ENCODE peak calls at places on chromosomes 7 and 10, in eight cellular contexts. One of them, this sample, is unnamed.

GRCh38 chr7:55576753-55577152 is 4.5 kb upstream of the VOPP1 start:
- DNase-seq in prostate gland: no peak
- DNase-seq in heart right ventricle: no peak
- DNase-seq in esophagus squamous epithelium: no peak
- DNase-seq in fibroblast of lung: no peak
- DNase-seq in left ventricle myocardium inferior: no peak
- DNase-seq in neuronal stem cell: no peak
- DNase-seq in sigmoid colon: no peak
- DNase-seq in this sample: no peak

GRCh38 chr7:18212308-18212707 is 184.7 kb upstream of the PRPS1L1 start:
- DNase-seq in prostate gland: no peak
- DNase-seq in heart right ventricle: no peak
- DNase-seq in esophagus squamous epithelium: no peak
- DNase-seq in fibroblast of lung: peak; percentile 45
- DNase-seq in left ventricle myocardium inferior: no peak
- DNase-seq in neuronal stem cell: no peak
- DNase-seq in sigmoid colon: no peak
- DNase-seq in this sample: no peak

GRCh38 chr10:122086416-122087240 is 97.7 kb downstream of the TACC2 start:
- DNase-seq in prostate gland: no peak
- DNase-seq in heart right ventricle: no peak
- DNase-seq in esophagus squamous epithelium: no peak
- DNase-seq in fibroblast of lung: no peak
- DNase-seq in left ventricle myocardium inferior: no peak
- DNase-seq in neuronal stem cell: no peak
- DNase-seq in sigmoid colon: no peak
- DNase-seq in this sample: no peak

GRCh38 chr10:110447886-110448285 is 49.8 kb upstream of the DUSP5 start:
- DNase-seq in prostate gland: no peak
- DNase-seq in heart right ventricle: no peak
- DNase-seq in esophagus squamous epithelium: no peak
- DNase-seq in fibroblast of lung: no peak
- DNase-seq in left ventricle myocardium inferior: no peak
- DNase-seq in neuronal stem cell: no peak
- DNase-seq in sigmoid colon: peak; percentile 20
- DNase-seq in this sample: no peak

GRCh38 chr7:82975811-82976468 is 186.7 kb downstream of the PCLO start:
- DNase-seq in prostate gland: no peak
- DNase-seq in heart right ventricle: no peak
- DNase-seq in esophagus squamous epithelium: no peak
- DNase-seq in fibroblast of lung: no peak
- DNase-seq in left ventricle myocardium inferior: no peak
- DNase-seq in neuronal stem cell: no peak
- DNase-seq in sigmoid colon: no peak
- DNase-seq in this sample: no peak

GRCh38 chr10:15168296-15168780 is at the start of gene NMT2:
- DNase-seq in prostate gland: no peak
- DNase-seq in heart right ventricle: peak; percentile 84
- DNase-seq in esophagus squamous epithelium: peak; percentile 60
- DNase-seq in fibroblast of lung: peak; percentile 35
- DNase-seq in left ventricle myocardium inferior: peak; percentile 88
- DNase-seq in neuronal stem cell: peak; percentile 91
- DNase-seq in sigmoid colon: no peak
- DNase-seq in this sample: peak; percentile 39

GRCh38 chr7:84548366-84549085 is 353.9 kb upstream of the SEMA3A start:
- DNase-seq in prostate gland: no peak
- DNase-seq in heart right ventricle: no peak
- DNase-seq in esophagus squamous epithelium: no peak
- DNase-seq in fibroblast of lung: peak; percentile 61
- DNase-seq in left ventricle myocardium inferior: no peak
- DNase-seq in neuronal stem cell: peak; percentile 42
- DNase-seq in sigmoid colon: no peak
- DNase-seq in this sample: peak; percentile 25

GRCh38 chr10:132659206-132660091 is 121.9 kb downstream of the INPP5A start:
- DNase-seq in prostate gland: peak; percentile 42
- DNase-seq in heart right ventricle: peak; percentile 75
- DNase-seq in esophagus squamous epithelium: no peak
- DNase-seq in fibroblast of lung: no peak
- DNase-seq in left ventricle myocardium inferior: peak; percentile 80
- DNase-seq in neuronal stem cell: no peak
- DNase-seq in sigmoid colon: peak; percentile 86
- DNase-seq in this sample: no peak

GRCh38 chr10:46091080-46091833 is 45.2 kb upstream of the MSMB start:
- DNase-seq in prostate gland: no peak
- DNase-seq in heart right ventricle: no peak
- DNase-seq in esophagus squamous epithelium: no peak
- DNase-seq in fibroblast of lung: no peak
- DNase-seq in left ventricle myocardium inferior: no peak
- DNase-seq in neuronal stem cell: no peak
- DNase-seq in sigmoid colon: no peak
- DNase-seq in this sample: no peak

GRCh38 chr7:98202367-98203195 is 8.7 kb upstream of the BHLHA15 start:
- DNase-seq in prostate gland: no peak
- DNase-seq in heart right ventricle: no peak
- DNase-seq in esophagus squamous epithelium: no peak
- DNase-seq in fibroblast of lung: no peak
- DNase-seq in left ventricle myocardium inferior: no peak
- DNase-seq in neuronal stem cell: no peak
- DNase-seq in sigmoid colon: no peak
- DNase-seq in this sample: no peak

GRCh38 chr7:76280408-76280807 is 22.1 kb upstream of the HSPB1 start:
- DNase-seq in prostate gland: no peak
- DNase-seq in heart right ventricle: no peak
- DNase-seq in esophagus squamous epithelium: no peak
- DNase-seq in fibroblast of lung: no peak
- DNase-seq in left ventricle myocardium inferior: no peak
- DNase-seq in neuronal stem cell: no peak
- DNase-seq in sigmoid colon: no peak
- DNase-seq in this sample: no peak

GRCh38 chr10:95273393-95274312 is 17.1 kb downstream of the PDLIM1 start:
- DNase-seq in prostate gland: peak; percentile 68
- DNase-seq in heart right ventricle: no peak
- DNase-seq in esophagus squamous epithelium: no peak
- DNase-seq in fibroblast of lung: peak; percentile 83
- DNase-seq in left ventricle myocardium inferior: no peak
- DNase-seq in neuronal stem cell: no peak
- DNase-seq in sigmoid colon: peak; percentile 89
- DNase-seq in this sample: no peak

GRCh38 chr7:156127166-156128134 is 315.2 kb upstream of the SHH start:
- DNase-seq in prostate gland: no peak
- DNase-seq in heart right ventricle: no peak
- DNase-seq in esophagus squamous epithelium: no peak
- DNase-seq in fibroblast of lung: no peak
- DNase-seq in left ventricle myocardium inferior: no peak
- DNase-seq in neuronal stem cell: no peak
- DNase-seq in sigmoid colon: no peak
- DNase-seq in this sample: no peak

GRCh38 chr7:20107582-20107981 is 109.6 kb downstream of the MACC1 start:
- DNase-seq in prostate gland: peak; percentile 29
- DNase-seq in heart right ventricle: no peak
- DNase-seq in esophagus squamous epithelium: no peak
- DNase-seq in fibroblast of lung: no peak
- DNase-seq in left ventricle myocardium inferior: no peak
- DNase-seq in neuronal stem cell: no peak
- DNase-seq in sigmoid colon: no peak
- DNase-seq in this sample: no peak
- H3K4me3 ChIP-seq in prostate gland: no peak overlapping the region
- H3K4me3 ChIP-seq in heart right ventricle: no peak overlapping the region
- H3K4me3 ChIP-seq in esophagus squamous epithelium: no peak overlapping the region
- H3K4me3 ChIP-seq in fibroblast of lung: no peak overlapping the region
- H3K4me3 ChIP-seq in left ventricle myocardium inferior: no peak overlapping the region
- H3K4me3 ChIP-seq in neuronal stem cell: no peak overlapping the region
- H3K4me3 ChIP-seq in sigmoid colon: no peak overlapping the region
- H3K4me3 ChIP-seq in this sample: no peak overlapping the region

GRCh38 chr7:27141138-27141537 is 2.3 kb downstream of the HOXA5 start:
- DNase-seq in prostate gland: no peak
- DNase-seq in heart right ventricle: no peak
- DNase-seq in esophagus squamous epithelium: no peak
- DNase-seq in fibroblast of lung: no peak
- DNase-seq in left ventricle myocardium inferior: no peak
- DNase-seq in neuronal stem cell: no peak
- DNase-seq in sigmoid colon: no peak
- DNase-seq in this sample: no peak
- H3K27ac ChIP-seq in prostate gland: no peak overlapping the region
- H3K27ac ChIP-seq in heart right ventricle: no peak overlapping the region
- H3K27ac ChIP-seq in esophagus squamous epithelium: no peak overlapping the region
- H3K27ac ChIP-seq in fibroblast of lung: peak overlapping the region; percentile 98
- H3K27ac ChIP-seq in left ventricle myocardium inferior: no peak overlapping the region
- H3K27ac ChIP-seq in neuronal stem cell: no peak overlapping the region
- H3K27ac ChIP-seq in sigmoid colon: peak overlapping the region; percentile 99
- H3K27ac ChIP-seq in this sample: no peak overlapping the region

GRCh38 chr10:102869290-102870198 is at the start of gene AS3MT:
- DNase-seq in prostate gland: peak; percentile 24
- DNase-seq in heart right ventricle: peak; percentile 15
- DNase-seq in esophagus squamous epithelium: no peak
- DNase-seq in fibroblast of lung: no peak
- DNase-seq in left ventricle myocardium inferior: peak; percentile 31
- DNase-seq in neuronal stem cell: peak; percentile 63
- DNase-seq in sigmoid colon: peak; percentile 68
- DNase-seq in this sample: peak; percentile 43
- H3K4me3 ChIP-seq in prostate gland: peak within 1 kb of the TSS; percentile 47
- H3K4me3 ChIP-seq in heart right ventricle: peak within 1 kb of the TSS; percentile 53
- H3K4me3 ChIP-seq in esophagus squamous epithelium: peak within 1 kb of the TSS; percentile 60
- H3K4me3 ChIP-seq in fibroblast of lung: peak within 1 kb of the TSS; percentile 58
- H3K4me3 ChIP-seq in left ventricle myocardium inferior: peak within 1 kb of the TSS; percentile 68
- H3K4me3 ChIP-seq in neuronal stem cell: peak within 1 kb of the TSS; percentile 77
- H3K4me3 ChIP-seq in sigmoid colon: peak within 1 kb of the TSS; percentile 49
- H3K4me3 ChIP-seq in this sample: peak within 1 kb of the TSS; percentile 49

DNA sequence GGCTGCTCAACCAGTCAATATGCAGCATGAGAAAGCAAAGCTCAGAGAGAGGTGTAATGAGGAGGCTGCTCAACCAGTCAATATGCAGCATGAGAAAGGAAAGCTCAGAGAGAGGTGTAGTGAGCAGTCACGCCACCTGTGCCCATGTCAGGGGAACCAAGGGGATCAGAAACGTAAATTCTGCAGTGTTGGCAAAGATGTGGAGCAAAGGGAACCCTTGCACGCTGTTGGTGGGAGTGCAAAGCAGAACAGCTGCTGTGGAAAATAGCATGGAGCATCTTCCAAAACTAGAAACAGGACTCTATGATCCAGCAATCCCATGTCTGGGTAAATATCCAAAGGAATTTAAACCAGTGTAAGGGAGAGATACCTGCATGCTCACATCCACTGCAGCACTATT is 194.9 kb downstream of the DIP2C start:
- DNase-seq in prostate gland: no peak
- DNase-seq in heart right ventricle: no peak
- DNase-seq in esophagus squamous epithelium: no peak
- DNase-seq in fibroblast of lung: no peak
- DNase-seq in left ventricle myocardium inferior: no peak
- DNase-seq in neuronal stem cell: no peak
- DNase-seq in sigmoid colon: peak; percentile 55
- DNase-seq in this sample: no peak
- H3K27ac ChIP-seq in prostate gland: no peak overlapping the region
- H3K27ac ChIP-seq in heart right ventricle: no peak overlapping the region
- H3K27ac ChIP-seq in esophagus squamous epithelium: peak overlapping the region; percentile 90
- H3K27ac ChIP-seq in fibroblast of lung: no peak overlapping the region
- H3K27ac ChIP-seq in left ventricle myocardium inferior: no peak overlapping the region
- H3K27ac ChIP-seq in neuronal stem cell: no peak overlapping the region
- H3K27ac ChIP-seq in sigmoid colon: peak overlapping the region; percentile 89
- H3K27ac ChIP-seq in this sample: no peak overlapping the region

GRCh38 chr10:102134416-102134815 is 1.6 kb downstream of the PPRC1 start:
- DNase-seq in prostate gland: no peak
- DNase-seq in heart right ventricle: no peak
- DNase-seq in esophagus squamous epithelium: no peak
- DNase-seq in fibroblast of lung: no peak
- DNase-seq in left ventricle myocardium inferior: no peak
- DNase-seq in neuronal stem cell: no peak
- DNase-seq in sigmoid colon: no peak
- DNase-seq in this sample: no peak

GRCh38 chr10:102139281-102140110 is 6.7 kb downstream of the PPRC1 start:
- DNase-seq in prostate gland: no peak
- DNase-seq in heart right ventricle: no peak
- DNase-seq in esophagus squamous epithelium: no peak
- DNase-seq in fibroblast of lung: no peak
- DNase-seq in left ventricle myocardium inferior: no peak
- DNase-seq in neuronal stem cell: no peak
- DNase-seq in sigmoid colon: no peak
- DNase-seq in this sample: no peak

GRCh38 chr10:102133373-102134195 is 744 bp downstream of the PPRC1 start:
- DNase-seq in prostate gland: peak; percentile 51
- DNase-seq in heart right ventricle: peak; percentile 82
- DNase-seq in esophagus squamous epithelium: no peak
- DNase-seq in fibroblast of lung: peak; percentile 77
- DNase-seq in left ventricle myocardium inferior: peak; percentile 74
- DNase-seq in neuronal stem cell: peak; percentile 45
- DNase-seq in sigmoid colon: peak; percentile 90
- DNase-seq in this sample: no peak

GRCh38 chr10:102132563-102133372 is at the start of gene PPRC1:
- DNase-seq in prostate gland: peak; percentile 98
- DNase-seq in heart right ventricle: peak; percentile 99
- DNase-seq in esophagus squamous epithelium: peak; percentile 99
- DNase-seq in fibroblast of lung: peak; percentile 99
- DNase-seq in left ventricle myocardium inferior: peak; percentile 99
- DNase-seq in neuronal stem cell: peak; percentile 97
- DNase-seq in sigmoid colon: peak; percentile 99
- DNase-seq in this sample: peak; percentile 98

GRCh38 chr10:102135956-102136526 is 3.2 kb downstream of the PPRC1 start:
- DNase-seq in prostate gland: no peak
- DNase-seq in heart right ventricle: no peak
- DNase-seq in esophagus squamous epithelium: no peak
- DNase-seq in fibroblast of lung: no peak
- DNase-seq in left ventricle myocardium inferior: no peak
- DNase-seq in neuronal stem cell: no peak
- DNase-seq in sigmoid colon: no peak
- DNase-seq in this sample: no peak
- H3K4me3 ChIP-seq in prostate gland: no peak overlapping the region
- H3K4me3 ChIP-seq in heart right ventricle: no peak overlapping the region
- H3K4me3 ChIP-seq in esophagus squamous epithelium: no peak overlapping the region
- H3K4me3 ChIP-seq in fibroblast of lung: no peak overlapping the region
- H3K4me3 ChIP-seq in left ventricle myocardium inferior: no peak overlapping the region
- H3K4me3 ChIP-seq in neuronal stem cell: no peak overlapping the region
- H3K4me3 ChIP-seq in sigmoid colon: no peak overlapping the region
- H3K4me3 ChIP-seq in this sample: no peak overlapping the region

DNA sequence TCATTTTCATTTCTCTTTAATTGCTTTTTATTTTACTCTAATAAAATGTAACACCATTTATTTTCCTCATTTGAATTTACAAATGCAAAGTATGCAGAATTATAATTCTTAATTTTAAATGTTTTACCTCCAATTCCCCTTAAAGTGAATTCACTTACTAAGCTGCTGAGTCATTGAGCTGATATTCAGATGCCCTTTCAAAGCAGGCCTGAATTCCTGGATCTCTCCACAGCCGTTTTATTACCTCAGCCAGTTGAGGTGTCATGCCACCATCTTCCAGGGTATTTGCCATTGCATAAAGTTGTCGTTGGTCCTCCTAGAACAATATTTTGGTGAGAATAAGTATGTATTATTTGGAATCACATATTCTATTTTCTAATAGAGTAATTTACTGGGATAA is 33.2 kb downstream of the GNAT3 start:
- DNase-seq in prostate gland: no peak
- DNase-seq in heart right ventricle: no peak
- DNase-seq in esophagus squamous epithelium: no peak
- DNase-seq in fibroblast of lung: peak; percentile 52
- DNase-seq in left ventricle myocardium inferior: no peak
- DNase-seq in neuronal stem cell: no peak
- DNase-seq in sigmoid colon: no peak
- DNase-seq in this sample: no peak
- H3K27ac ChIP-seq in prostate gland: no peak overlapping the region
- H3K27ac ChIP-seq in heart right ventricle: no peak overlapping the region
- H3K27ac ChIP-seq in esophagus squamous epithelium: no peak overlapping the region
- H3K27ac ChIP-seq in fibroblast of lung: no peak overlapping the region
- H3K27ac ChIP-seq in left ventricle myocardium inferior: peak overlapping the region; percentile 41
- H3K27ac ChIP-seq in neuronal stem cell: no peak overlapping the region
- H3K27ac ChIP-seq in sigmoid colon: no peak overlapping the region
- H3K27ac ChIP-seq in this sample: no peak overlapping the region

This sample was measured in iPS DF 6.9.